ENCODE peak calls at places on chromosome 3, in eight cellular contexts. Q is T-helper 1 cell; T is memory B cell; E is erythroblast; A is naive thymus-derived CD8-positive, alpha-beta T cell; X is stimulated activated CD4-positive, alpha-beta T cell treated with anti-CD3 and anti-CD28 coated beads, Interleukin-1b, Interleukin-23, amount 100 ng/mL, for 24 hours; Y is MV-4-11; U is HT-29. B is an unnamed sample.
A peak's percentile ranks its signal among the peaks of the same experiment; 100 is the strongest.

GRCh38 chr3:176690470-176690869 is 506.8 kb downstream of the TBL1XR1 start:
- DNase-seq in A (no peak), Y (no peak), X (no peak), T (no peak), E (no peak), Q (no peak), U (no peak), B (no peak)

GRCh38 chr3:104032283-104032682 is 1334.4 kb upstream of the ALCAM start:
- DNase-seq in Q (no peak), X (no peak), T (no peak), A (no peak), E (no peak), U (no peak), Y (no peak), B (no peak)

GRCh38 chr3:132344666-132345280 is 27.6 kb downstream of the ACP3 start:
- DNase-seq in Q (no peak), X (no peak), Y (no peak), U (no peak), E (peak; percentile 12), T (no peak), A (no peak), B (no peak)

GRCh38 chr3:190617185-190617584 is 103.3 kb downstream of the IL1RAP start:
- DNase-seq in Y (peak; percentile 99), U (peak; percentile 40), A (no peak), Q (peak; percentile 72), T (peak; percentile 77), E (peak; percentile 44), X (peak; percentile 2), B (peak; percentile 82)

GRCh38 chr3:102141096-102141912 is 292.0 kb downstream of the NFKBIZ start:
- DNase-seq in U (no peak), Q (no peak), A (no peak), Y (no peak), E (no peak), X (no peak), T (no peak), B (peak; percentile 74)

GRCh38 chr3:46642971-46643370 is 30.6 kb downstream of the FAM240A start:
- DNase-seq in A (no peak), T (no peak), Q (no peak), U (no peak), E (no peak), Y (peak; percentile 40), X (no peak), B (no peak)

GRCh38 chr3:183824761-183825379 is 507 bp downstream of the MAP6D1 start:
- DNase-seq in Q (peak; percentile 12), X (no peak), E (peak; percentile 48), Y (no peak), U (peak; percentile 12), A (no peak), T (peak; percentile 1), B (no peak)

GRCh38 chr3:11482024-11482423 is 161.7 kb downstream of the VGLL4 start:
- DNase-seq in Y (no peak), Q (no peak), E (no peak), A (no peak), T (no peak), U (no peak), X (no peak), B (no peak)

GRCh38 chr3:133474251-133474801 is 74.5 kb downstream of the BFSP2 start:
- DNase-seq in Q (no peak), E (no peak), U (no peak), T (no peak), X (no peak), Y (no peak), A (no peak), B (no peak)

GRCh38 chr3:170356596-170357175 is 829 bp upstream of the SKIL start:
- DNase-seq in Y (no peak), X (peak; percentile 38), U (peak; percentile 96), E (peak; percentile 91), T (no peak), A (peak; percentile 16), Q (peak; percentile 27), B (peak; percentile 65)